ENCODE peak calls at places on chromosome 11, in ten cellular contexts. One of them, this sample, is unnamed.

GRCh38 chr11:119664063-119664572 is 64.9 kb downstream of the NECTIN1 start:
- DNase-seq in NCI-H1436 treated with DMSO at 0.1 percent for 48 hours: no peak
- DNase-seq in sciatic nerve: no peak
- DNase-seq in HTR-8/SVneo: no peak
- DNase-seq in T-helper 17 cell: no peak
- DNase-seq in H7: peak; percentile 77
- DNase-seq in left kidney: peak; percentile 93
- DNase-seq in iPS DF 19.7: no peak
- DNase-seq in HFFc6: no peak
- DNase-seq in NCI-H2081: peak; percentile 72
- DNase-seq in this sample: no peak

GRCh38 chr11:92852946-92853345 is 116.5 kb upstream of the MTNR1B start:
- DNase-seq in T-helper 17 cell: no peak
- DNase-seq in sciatic nerve: no peak
- DNase-seq in NCI-H2081: no peak
- DNase-seq in H7: no peak
- DNase-seq in HFFc6: no peak
- DNase-seq in iPS DF 19.7: no peak
- DNase-seq in NCI-H1436 treated with DMSO at 0.1 percent for 48 hours: no peak
- DNase-seq in left kidney: no peak
- DNase-seq in HTR-8/SVneo: no peak
- DNase-seq in this sample: no peak

GRCh38 chr11:12215192-12215591 is 104.8 kb downstream of the MICAL2 start:
- DNase-seq in HTR-8/SVneo: no peak
- DNase-seq in iPS DF 19.7: no peak
- DNase-seq in NCI-H2081: peak; percentile 75
- DNase-seq in left kidney: peak; percentile 32
- DNase-seq in HFFc6: no peak
- DNase-seq in sciatic nerve: no peak
- DNase-seq in H7: peak; percentile 37
- DNase-seq in T-helper 17 cell: no peak
- DNase-seq in NCI-H1436 treated with DMSO at 0.1 percent for 48 hours: peak; percentile 23
- DNase-seq in this sample: no peak

GRCh38 chr11:115161876-115162275 is 342.3 kb downstream of the CADM1 start:
- DNase-seq in H7: no peak
- DNase-seq in iPS DF 19.7: no peak
- DNase-seq in HTR-8/SVneo: no peak
- DNase-seq in HFFc6: no peak
- DNase-seq in T-helper 17 cell: no peak
- DNase-seq in NCI-H2081: peak; percentile 23
- DNase-seq in sciatic nerve: no peak
- DNase-seq in NCI-H1436 treated with DMSO at 0.1 percent for 48 hours: no peak
- DNase-seq in left kidney: no peak
- DNase-seq in this sample: no peak

GRCh38 chr11:133197425-133197824 is 334.9 kb downstream of the OPCML start:
- DNase-seq in H7: no peak
- DNase-seq in sciatic nerve: no peak
- DNase-seq in iPS DF 19.7: no peak
- DNase-seq in T-helper 17 cell: no peak
- DNase-seq in NCI-H2081: no peak
- DNase-seq in HTR-8/SVneo: no peak
- DNase-seq in HFFc6: no peak
- DNase-seq in left kidney: no peak
- DNase-seq in NCI-H1436 treated with DMSO at 0.1 percent for 48 hours: no peak
- DNase-seq in this sample: no peak

GRCh38 chr11:33089776-33090175 is 50.4 kb downstream of the TCP11L1 start:
- DNase-seq in NCI-H2081: no peak
- DNase-seq in HTR-8/SVneo: no peak
- DNase-seq in T-helper 17 cell: no peak
- DNase-seq in HFFc6: no peak
- DNase-seq in left kidney: no peak
- DNase-seq in iPS DF 19.7: no peak
- DNase-seq in NCI-H1436 treated with DMSO at 0.1 percent for 48 hours: no peak
- DNase-seq in H7: no peak
- DNase-seq in sciatic nerve: no peak
- DNase-seq in this sample: peak; percentile 11

GRCh38 chr11:123616505-123617198 is 37.8 kb downstream of the SCN3B start:
- DNase-seq in left kidney: no peak
- DNase-seq in H7: no peak
- DNase-seq in T-helper 17 cell: no peak
- DNase-seq in sciatic nerve: no peak
- DNase-seq in NCI-H2081: no peak
- DNase-seq in NCI-H1436 treated with DMSO at 0.1 percent for 48 hours: no peak
- DNase-seq in HTR-8/SVneo: no peak
- DNase-seq in iPS DF 19.7: no peak
- DNase-seq in HFFc6: peak; percentile 34
- DNase-seq in this sample: no peak

GRCh38 chr11:34788642-34789041 is 127.5 kb downstream of the APIP start:
- DNase-seq in sciatic nerve: no peak
- DNase-seq in T-helper 17 cell: no peak
- DNase-seq in HFFc6: no peak
- DNase-seq in H7: no peak
- DNase-seq in HTR-8/SVneo: no peak
- DNase-seq in NCI-H1436 treated with DMSO at 0.1 percent for 48 hours: no peak
- DNase-seq in iPS DF 19.7: no peak
- DNase-seq in NCI-H2081: peak; percentile 61
- DNase-seq in left kidney: no peak
- DNase-seq in this sample: no peak

GRCh38 chr11:124893781-124894401 is 3.8 kb downstream of the ROBO4 start:
- DNase-seq in NCI-H2081: no peak
- DNase-seq in iPS DF 19.7: no peak
- DNase-seq in T-helper 17 cell: no peak
- DNase-seq in H7: peak; percentile 19
- DNase-seq in HFFc6: no peak
- DNase-seq in sciatic nerve: no peak
- DNase-seq in left kidney: no peak
- DNase-seq in HTR-8/SVneo: no peak
- DNase-seq in NCI-H1436 treated with DMSO at 0.1 percent for 48 hours: no peak
- DNase-seq in this sample: no peak